ENCODE peak calls at places on chromosome 21, in eight cellular contexts. One of them, this sample, is unnamed. For H3K36me3, the result is how much of the 10 kb centered on the place peaks cover.

GRCh38 chr21:19908386-19908785 is 1089.8 kb upstream of the NCAM2 start:
- DNase-seq in SK-N-SH: no peak
- DNase-seq in OCI-LY7: no peak
- DNase-seq in HCT116: no peak
- DNase-seq in GM23338: no peak
- DNase-seq in hepatocyte: no peak
- DNase-seq in MM.1S: no peak
- DNase-seq in PC-3: no peak
- DNase-seq in this sample: no peak

GRCh38 chr21:45979141-45979631 is 2.4 kb upstream of the COL6A1 start:
- DNase-seq in PC-3: peak
- DNase-seq in HCT116: no peak
- DNase-seq in OCI-LY7: no peak
- DNase-seq in hepatocyte: no peak
- DNase-seq in SK-N-SH: peak
- DNase-seq in MM.1S: no peak
- DNase-seq in GM23338: no peak
- DNase-seq in this sample: no peak

GRCh38 chr21:46111857-46112730 is 14.2 kb downstream of the COL6A2 start:
- DNase-seq in GM23338: no peak
- DNase-seq in PC-3: no peak
- DNase-seq in SK-N-SH: peak
- DNase-seq in HCT116: no peak
- DNase-seq in hepatocyte: no peak
- DNase-seq in MM.1S: no peak
- DNase-seq in OCI-LY7: no peak
- DNase-seq in this sample: no peak

GRCh38 chr21:42684109-42684916 is 30.9 kb downstream of the PDE9A start:
- DNase-seq in OCI-LY7: peak
- DNase-seq in hepatocyte: no peak
- DNase-seq in MM.1S: no peak
- DNase-seq in SK-N-SH: no peak
- DNase-seq in PC-3: peak
- DNase-seq in GM23338: no peak
- DNase-seq in HCT116: no peak
- DNase-seq in this sample: no peak

GRCh38 chr21:30446969-30447368 is 6.9 kb downstream of the KRTAP15-1 start:
- DNase-seq in MM.1S: no peak
- DNase-seq in GM23338: no peak
- DNase-seq in SK-N-SH: no peak
- DNase-seq in OCI-LY7: no peak
- DNase-seq in HCT116: no peak
- DNase-seq in hepatocyte: no peak
- DNase-seq in PC-3: no peak
- DNase-seq in this sample: no peak

GRCh38 chr21:35658242-35658641 is 402.1 kb downstream of the SETD4 start:
- DNase-seq in HCT116: no peak
- DNase-seq in GM23338: no peak
- DNase-seq in OCI-LY7: no peak
- DNase-seq in hepatocyte: no peak
- DNase-seq in SK-N-SH: no peak
- DNase-seq in MM.1S: no peak
- DNase-seq in PC-3: peak
- DNase-seq in this sample: no peak

GRCh38 chr21:17270234-17270633 is 242.6 kb upstream of the CXADR start:
- DNase-seq in OCI-LY7: peak
- DNase-seq in hepatocyte: peak
- DNase-seq in GM23338: peak
- DNase-seq in HCT116: no peak
- DNase-seq in MM.1S: peak
- DNase-seq in SK-N-SH: peak
- DNase-seq in PC-3: peak
- DNase-seq in this sample: peak

GRCh38 chr21:27129215-27129614 is 162.3 kb upstream of the ADAMTS5 start:
- DNase-seq in OCI-LY7: no peak
- DNase-seq in MM.1S: no peak
- DNase-seq in HCT116: no peak
- DNase-seq in GM23338: no peak
- DNase-seq in PC-3: no peak
- DNase-seq in SK-N-SH: no peak
- DNase-seq in hepatocyte: no peak
- DNase-seq in this sample: no peak

GRCh38 chr21:31530918-31531705 is 128.4 kb upstream of the SOD1 start:
- DNase-seq in GM23338: no peak
- DNase-seq in SK-N-SH: peak
- DNase-seq in OCI-LY7: no peak
- DNase-seq in HCT116: no peak
- DNase-seq in PC-3: peak
- DNase-seq in MM.1S: no peak
- DNase-seq in hepatocyte: peak
- DNase-seq in this sample: no peak

GRCh38 chr21:33124879-33125278 is 54.9 kb downstream of the OLIG1 start:
- DNase-seq in HCT116: no peak
- DNase-seq in PC-3: no peak
- DNase-seq in MM.1S: no peak
- DNase-seq in hepatocyte: no peak
- DNase-seq in OCI-LY7: no peak
- DNase-seq in SK-N-SH: no peak
- DNase-seq in GM23338: no peak
- DNase-seq in this sample: no peak

GRCh38 chr21:28207776-28208175 is 784.9 kb downstream of the LTN1 start:
- DNase-seq in OCI-LY7: no peak
- DNase-seq in HCT116: no peak
- DNase-seq in MM.1S: no peak
- DNase-seq in SK-N-SH: peak
- DNase-seq in GM23338: no peak
- DNase-seq in PC-3: peak
- DNase-seq in hepatocyte: no peak
- DNase-seq in this sample: no peak

GRCh38 chr21:21137986-21138385 is 139.8 kb downstream of the NCAM2 start:
- DNase-seq in SK-N-SH: no peak
- DNase-seq in OCI-LY7: no peak
- DNase-seq in HCT116: no peak
- DNase-seq in MM.1S: no peak
- DNase-seq in PC-3: no peak
- DNase-seq in hepatocyte: no peak
- DNase-seq in GM23338: no peak
- DNase-seq in this sample: no peak

GRCh38 chr21:27423906-27424595 is 457.2 kb upstream of the ADAMTS5 start:
- DNase-seq in OCI-LY7: no peak
- DNase-seq in MM.1S: no peak
- DNase-seq in HCT116: no peak
- DNase-seq in PC-3: no peak
- DNase-seq in GM23338: peak
- DNase-seq in SK-N-SH: no peak
- DNase-seq in hepatocyte: peak
- DNase-seq in this sample: no peak

GRCh38 chr21:35648512-35648911 is 411.8 kb downstream of the SETD4 start:
- DNase-seq in OCI-LY7: no peak
- DNase-seq in hepatocyte: no peak
- DNase-seq in SK-N-SH: no peak
- DNase-seq in PC-3: peak
- DNase-seq in GM23338: no peak
- DNase-seq in HCT116: no peak
- DNase-seq in MM.1S: peak
- DNase-seq in this sample: no peak

GRCh38 chr21:43188181-43188580 is 19.4 kb downstream of the CRYAA start:
- DNase-seq in GM23338: no peak
- DNase-seq in hepatocyte: no peak
- DNase-seq in MM.1S: no peak
- DNase-seq in SK-N-SH: no peak
- DNase-seq in PC-3: no peak
- DNase-seq in OCI-LY7: no peak
- DNase-seq in HCT116: no peak
- DNase-seq in this sample: no peak

GRCh38 chr21:36948686-36949085 is 17.8 kb downstream of the HLCS start:
- DNase-seq in HCT116: no peak
- DNase-seq in SK-N-SH: no peak
- DNase-seq in GM23338: no peak
- DNase-seq in PC-3: no peak
- DNase-seq in MM.1S: no peak
- DNase-seq in hepatocyte: no peak
- DNase-seq in OCI-LY7: no peak
- DNase-seq in this sample: no peak

GRCh38 chr21:35198004-35198403 is 148.9 kb upstream of the RUNX1 start:
- DNase-seq in PC-3: peak
- DNase-seq in MM.1S: no peak
- DNase-seq in OCI-LY7: no peak
- DNase-seq in GM23338: no peak
- DNase-seq in SK-N-SH: no peak
- DNase-seq in hepatocyte: peak
- DNase-seq in HCT116: peak
- DNase-seq in this sample: no peak

GRCh38 chr21:34126691-34127090 is 53.3 kb downstream of the MRPS6 start:
- DNase-seq in hepatocyte: no peak
- DNase-seq in SK-N-SH: no peak
- DNase-seq in OCI-LY7: no peak
- DNase-seq in MM.1S: no peak
- DNase-seq in PC-3: no peak
- DNase-seq in GM23338: no peak
- DNase-seq in HCT116: no peak
- DNase-seq in this sample: no peak

GRCh38 chr21:34129039-34129891 is 55.9 kb downstream of the MRPS6 start:
- DNase-seq in OCI-LY7: no peak
- DNase-seq in hepatocyte: peak
- DNase-seq in PC-3: peak
- DNase-seq in SK-N-SH: peak
- DNase-seq in HCT116: no peak
- DNase-seq in GM23338: peak
- DNase-seq in MM.1S: no peak
- DNase-seq in this sample: peak

GRCh38 chr21:34128674-34129038 is 55.3 kb downstream of the MRPS6 start:
- DNase-seq in MM.1S: no peak
- DNase-seq in OCI-LY7: no peak
- DNase-seq in hepatocyte: no peak
- DNase-seq in HCT116: no peak
- DNase-seq in SK-N-SH: no peak
- DNase-seq in PC-3: no peak
- DNase-seq in GM23338: no peak
- DNase-seq in this sample: no peak

GRCh38 chr21:34126269-34126668 is 52.9 kb downstream of the MRPS6 start:
- DNase-seq in SK-N-SH: no peak
- DNase-seq in MM.1S: no peak
- DNase-seq in PC-3: no peak
- DNase-seq in hepatocyte: peak
- DNase-seq in HCT116: no peak
- DNase-seq in OCI-LY7: no peak
- DNase-seq in GM23338: peak
- DNase-seq in this sample: peak

GRCh38 chr21:34128124-34128523 is 54.7 kb downstream of the MRPS6 start:
- DNase-seq in OCI-LY7: no peak
- DNase-seq in GM23338: no peak
- DNase-seq in SK-N-SH: no peak
- DNase-seq in HCT116: no peak
- DNase-seq in MM.1S: no peak
- DNase-seq in hepatocyte: no peak
- DNase-seq in PC-3: no peak
- DNase-seq in this sample: peak
- H3K36me3 ChIP-seq in OCI-LY7: half or more
- H3K36me3 ChIP-seq in GM23338: under half
- H3K36me3 ChIP-seq in SK-N-SH: under half
- H3K36me3 ChIP-seq in HCT116: under half
- H3K36me3 ChIP-seq in MM.1S: under half
- H3K36me3 ChIP-seq in hepatocyte: under half
- H3K36me3 ChIP-seq in PC-3: under half
- H3K36me3 ChIP-seq in this sample: under half

DNA sequence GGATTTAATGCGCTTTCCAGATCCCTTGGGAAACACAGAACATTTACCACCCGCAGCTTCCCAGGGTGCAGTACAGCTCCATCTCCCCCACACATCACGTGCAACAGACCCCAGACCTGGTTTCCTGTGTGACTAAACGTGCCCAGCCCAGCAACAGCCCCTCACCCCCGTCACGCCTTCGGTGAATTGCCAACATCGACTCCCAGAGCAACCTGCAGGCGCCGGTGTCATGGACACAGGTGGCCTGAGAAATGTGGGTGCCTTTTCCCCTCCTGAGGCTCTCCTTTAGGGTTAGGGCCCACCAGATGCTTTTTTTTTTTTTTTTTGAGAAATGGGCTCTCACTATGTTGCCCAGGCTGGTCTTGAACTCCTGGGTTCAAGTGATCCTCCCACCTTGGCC is 24.2 kb upstream of the SUMO3 start:
- DNase-seq in HCT116: no peak
- DNase-seq in MM.1S: no peak
- DNase-seq in SK-N-SH: no peak
- DNase-seq in PC-3: no peak
- DNase-seq in GM23338: no peak
- DNase-seq in hepatocyte: no peak
- DNase-seq in OCI-LY7: no peak
- DNase-seq in this sample: no peak
- TF ChIP-seq EZH2phosphoT487 in HCT116: no peak
- TF ChIP-seq EZH2phosphoT487 in MM.1S: no peak
- TF ChIP-seq EZH2phosphoT487 in SK-N-SH: no peak
- TF ChIP-seq EZH2phosphoT487 in PC-3: no peak
- TF ChIP-seq EZH2phosphoT487 in GM23338: no peak
- TF ChIP-seq EZH2phosphoT487 in hepatocyte: no peak
- TF ChIP-seq EZH2phosphoT487 in OCI-LY7: no peak
- TF ChIP-seq EZH2phosphoT487 in this sample: no peak

DNA sequence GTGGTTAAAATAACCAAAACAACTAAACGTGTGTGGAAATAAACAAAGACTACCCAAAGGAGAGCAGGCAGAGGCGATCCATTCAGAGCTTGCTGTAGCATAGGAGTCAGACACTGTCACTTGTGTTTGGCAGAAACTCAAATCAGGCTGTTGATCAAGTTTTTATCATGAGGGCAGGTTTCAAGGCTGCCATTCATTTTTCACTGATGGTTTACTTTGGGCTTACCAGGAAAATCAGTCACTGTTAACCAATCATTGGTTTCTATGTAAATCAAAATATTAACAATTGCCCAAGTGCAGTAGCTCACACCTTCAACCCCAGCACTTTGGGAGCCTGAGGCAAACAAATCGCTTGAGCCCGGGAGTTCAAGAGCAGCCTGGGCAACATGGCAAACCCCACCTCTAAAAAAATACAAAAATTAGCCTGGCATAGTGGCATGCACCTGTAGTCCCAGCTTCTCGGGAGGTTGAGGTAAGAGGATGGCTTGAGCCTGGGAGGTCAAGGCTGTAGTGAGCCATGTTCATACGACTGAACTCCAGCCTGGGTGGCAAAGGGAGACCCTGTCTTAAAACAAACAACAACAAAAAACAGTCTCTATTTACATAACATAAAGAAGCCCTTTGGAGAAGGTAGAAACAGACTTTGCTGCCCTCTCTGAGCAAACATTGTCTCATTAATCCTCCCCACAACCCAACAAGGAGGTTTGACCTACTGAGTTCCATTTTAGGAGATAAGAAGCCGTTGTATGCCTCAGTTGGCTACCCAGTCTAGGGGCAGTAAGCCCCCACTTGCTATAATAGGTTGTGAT is 21.1 kb upstream of the ETS2 start:
- DNase-seq in OCI-LY7: no peak
- DNase-seq in MM.1S: no peak
- DNase-seq in PC-3: no peak
- DNase-seq in hepatocyte: no peak
- DNase-seq in HCT116: no peak
- DNase-seq in GM23338: no peak
- DNase-seq in SK-N-SH: no peak
- DNase-seq in this sample: no peak
- TF ChIP-seq CTCF in OCI-LY7: no peak
- TF ChIP-seq CTCF in MM.1S: no peak
- TF ChIP-seq CTCF in PC-3: no peak
- TF ChIP-seq CTCF in hepatocyte: no peak
- TF ChIP-seq CTCF in HCT116: no peak
- TF ChIP-seq CTCF in GM23338: no peak
- TF ChIP-seq CTCF in SK-N-SH: no peak
- TF ChIP-seq CTCF in this sample: no peak

GRCh38 chr21:41407541-41408460 is 18.2 kb upstream of the MX1 start:
- DNase-seq in MM.1S: no peak
- DNase-seq in PC-3: no peak
- DNase-seq in OCI-LY7: no peak
- DNase-seq in GM23338: no peak
- DNase-seq in hepatocyte: no peak
- DNase-seq in HCT116: no peak
- DNase-seq in SK-N-SH: no peak
- DNase-seq in this sample: no peak
- H3K36me3 ChIP-seq in MM.1S: under half
- H3K36me3 ChIP-seq in PC-3: under half
- H3K36me3 ChIP-seq in OCI-LY7: under half
- H3K36me3 ChIP-seq in GM23338: under half
- H3K36me3 ChIP-seq in hepatocyte: under half
- H3K36me3 ChIP-seq in HCT116: under half
- H3K36me3 ChIP-seq in SK-N-SH: under half
- H3K36me3 ChIP-seq in this sample: under half